ENCODE peak calls at places on chromosome 9, in ten cellular contexts. D is psoas muscle; J is transverse colon; S is AG04450; I is CD8-positive, alpha-beta T cell; E is endothelial cell of umbilical vein; W is foreskin keratinocyte; O is pancreas; Q is A549; F is caudate nucleus. X is an unnamed sample.

GRCh38 chr9:134136117-134136996 is 475 bp downstream of the WDR5 start:
- DNase-seq in D (no peak), J (peak; percentile 24), S (no peak), I (no peak), E (peak; percentile 24), W (no peak), O (no peak), Q (peak; percentile 18), F (no peak), X (no peak)

GRCh38 chr9:8784813-8785212 is 985.2 kb upstream of the DMAC1 start:
- DNase-seq in D (no peak), J (no peak), S (no peak), I (no peak), E (no peak), W (no peak), O (no peak), Q (no peak), F (no peak), X (no peak)

GRCh38 chr9:87381050-87381711 is 116.5 kb upstream of the DAPK1 start:
- DNase-seq in D (no peak), J (no peak), S (no peak), I (no peak), E (no peak), W (no peak), O (no peak), Q (no peak), F (no peak), X (no peak)

GRCh38 chr9:131747352-131747751 is 7.5 kb upstream of the RAPGEF1 start:
- DNase-seq in D (no peak), J (no peak), S (no peak), I (no peak), E (peak; percentile 72), W (no peak), O (no peak), Q (no peak), F (no peak), X (peak; percentile 57)

GRCh38 chr9:124661184-124661755 is 109.8 kb downstream of the NR6A1 start:
- DNase-seq in D (no peak), J (no peak), S (no peak), I (no peak), E (peak; percentile 17), W (no peak), O (no peak), Q (no peak), F (no peak), X (no peak)

GRCh38 chr9:90132866-90133265 is 509.8 kb downstream of the DIRAS2 start:
- DNase-seq in D (no peak), J (no peak), S (no peak), I (no peak), E (no peak), W (no peak), O (no peak), Q (no peak), F (no peak), X (no peak)

GRCh38 chr9:21095561-21095960 is 17.8 kb upstream of the IFNB1 start:
- DNase-seq in D (no peak), J (no peak), S (no peak), I (no peak), E (no peak), W (peak; percentile 9), O (no peak), Q (no peak), F (no peak), X (no peak)

GRCh38 chr9:26260238-26260637 is 582.0 kb upstream of the TUSC1 start:
- DNase-seq in D (no peak), J (no peak), S (no peak), I (no peak), E (peak; percentile 62), W (peak; percentile 39), O (no peak), Q (no peak), F (no peak), X (no peak)

GRCh38 chr9:28005779-28006178 is 432.5 kb upstream of the C9orf72 start:
- DNase-seq in D (no peak), J (no peak), S (no peak), I (no peak), E (no peak), W (no peak), O (no peak), Q (no peak), F (no peak), X (no peak)

GRCh38 chr9:87097238-87097637 is 149.9 kb upstream of the GAS1 start:
- DNase-seq in D (no peak), J (no peak), S (no peak), I (no peak), E (no peak), W (no peak), O (no peak), Q (no peak), F (no peak), X (no peak)

GRCh38 chr9:33676746-33677505 is 118.4 kb upstream of the PRSS3 start:
- DNase-seq in D (peak; percentile 30), J (peak; percentile 13), S (no peak), I (no peak), E (peak; percentile 24), W (no peak), O (peak; percentile 18), Q (peak; percentile 29), F (peak; percentile 61), X (peak; percentile 15)

GRCh38 chr9:109453210-109453842 is 44.8 kb downstream of the PTPN3 start:
- DNase-seq in D (no peak), J (no peak), S (peak; percentile 27), I (no peak), E (peak; percentile 54), W (peak; percentile 92), O (no peak), Q (peak; percentile 42), F (no peak), X (no peak)
- H3K27ac ChIP-seq in D (peak overlapping the region; percentile 73), J (no peak overlapping the region), S (peak overlapping the region; percentile 13), I (no peak overlapping the region), E (no peak overlapping the region), W (peak overlapping the region; percentile 58), O (no peak overlapping the region), Q (peak overlapping the region; percentile 81), F (peak overlapping the region; percentile 40), X (no peak overlapping the region)

DNA sequence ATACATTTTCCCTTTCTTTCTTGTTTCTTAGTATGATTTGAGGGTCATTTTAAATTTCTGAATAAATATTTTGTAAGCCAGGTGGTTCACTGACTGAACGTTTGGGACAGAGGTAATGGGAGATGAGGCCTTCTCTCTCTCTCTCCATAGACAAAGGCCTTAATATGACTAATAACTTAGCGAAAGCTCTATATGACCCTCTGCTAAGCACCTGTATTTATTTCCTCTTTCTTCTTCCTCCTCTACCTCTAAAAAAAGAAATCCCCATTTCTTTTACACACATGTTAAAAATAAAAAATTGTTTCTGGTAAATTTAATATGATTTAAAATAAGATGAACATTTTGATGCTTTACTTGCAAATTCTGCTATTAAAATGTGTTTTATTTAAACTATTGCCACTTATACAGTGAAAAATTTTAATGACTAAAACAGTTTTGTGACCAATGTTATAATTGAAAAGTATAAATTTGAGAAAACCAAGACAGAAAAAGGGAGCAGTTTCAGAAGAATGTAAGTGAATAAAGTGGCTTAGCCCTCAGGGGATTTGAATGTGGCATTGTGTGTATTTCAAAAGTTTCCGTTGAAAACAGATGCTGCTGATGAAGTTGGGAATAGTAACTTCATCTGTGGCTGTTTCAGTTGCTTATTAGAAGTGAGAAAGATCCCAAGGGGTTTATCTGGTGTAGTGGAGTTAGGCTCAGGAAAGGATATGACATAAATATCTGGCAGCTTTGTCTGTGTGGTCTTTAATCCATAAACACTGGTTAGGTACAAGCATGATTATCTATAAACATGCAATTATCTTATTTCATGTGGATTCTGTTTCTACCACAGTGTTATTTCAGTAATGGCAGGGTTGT is 128.6 kb upstream of the GRHPR start:
- DNase-seq in D (no peak), J (no peak), S (no peak), I (no peak), E (peak; percentile 43), W (no peak), O (no peak), Q (no peak), F (no peak), X (no peak)
- H3K27ac ChIP-seq in D (no peak overlapping the region), J (no peak overlapping the region), S (no peak overlapping the region), I (no peak overlapping the region), E (no peak overlapping the region), W (no peak overlapping the region), O (no peak overlapping the region), Q (peak overlapping the region; percentile 67), F (no peak overlapping the region), X (no peak overlapping the region)

DNA sequence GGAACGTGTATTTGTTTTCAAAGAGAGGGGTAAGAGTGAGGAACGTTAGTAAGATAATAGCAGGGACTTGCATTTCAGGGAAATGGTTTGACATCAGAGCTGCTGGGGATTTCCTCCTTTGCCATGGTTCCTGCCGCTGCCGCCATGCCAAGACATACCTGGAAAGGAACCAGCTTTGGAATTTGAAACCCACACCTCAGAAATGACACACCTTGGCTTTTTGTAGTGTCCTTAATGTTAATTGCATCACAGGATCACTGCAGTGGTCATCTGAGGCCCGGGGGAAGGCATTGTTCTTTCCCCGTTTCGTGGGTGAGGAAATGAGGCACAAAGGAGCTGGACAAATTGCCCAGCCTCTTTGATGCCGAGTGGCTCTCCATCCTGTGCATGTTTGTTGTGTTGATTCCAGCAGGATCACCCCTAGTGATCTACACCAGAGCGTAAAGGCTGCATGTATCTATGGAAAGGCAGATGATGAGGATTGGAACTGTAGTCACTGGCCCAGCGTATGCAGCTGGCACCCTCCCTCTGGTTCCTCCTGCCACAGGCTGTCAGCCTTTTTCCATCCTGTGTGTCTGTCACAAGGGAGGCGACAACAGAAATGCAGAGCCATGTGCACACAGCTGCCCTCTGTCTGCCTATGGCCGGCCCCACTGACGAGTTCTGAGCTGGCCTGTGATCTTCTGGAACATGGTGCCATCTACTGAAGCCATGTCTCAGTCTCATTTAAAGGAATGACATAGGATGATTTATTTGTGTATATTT is 37.8 kb downstream of the SLC46A2 start:
- DNase-seq in D (no peak), J (no peak), S (no peak), I (no peak), E (no peak), W (no peak), O (no peak), Q (no peak), F (peak; percentile 27), X (no peak)
- H3K27ac ChIP-seq in D (peak overlapping the region; percentile 48), J (no peak overlapping the region), S (no peak overlapping the region), I (no peak overlapping the region), E (no peak overlapping the region), W (no peak overlapping the region), O (no peak overlapping the region), Q (no peak overlapping the region), F (no peak overlapping the region), X (no peak overlapping the region)

GRCh38 chr9:98211260-98211659 is 18.8 kb upstream of the CORO2A start:
- DNase-seq in D (no peak), J (no peak), S (no peak), I (no peak), E (no peak), W (no peak), O (no peak), Q (no peak), F (no peak), X (no peak)

GRCh38 chr9:98207606-98208005 is 15.2 kb upstream of the CORO2A start:
- DNase-seq in D (no peak), J (no peak), S (no peak), I (no peak), E (no peak), W (no peak), O (no peak), Q (no peak), F (no peak), X (no peak)

GRCh38 chr9:98209530-98209929 is 17.1 kb upstream of the CORO2A start:
- DNase-seq in D (no peak), J (no peak), S (no peak), I (no peak), E (no peak), W (no peak), O (no peak), Q (no peak), F (no peak), X (no peak)

GRCh38 chr9:98208635-98209034 is 16.2 kb upstream of the CORO2A start:
- DNase-seq in D (no peak), J (no peak), S (no peak), I (no peak), E (no peak), W (no peak), O (no peak), Q (no peak), F (no peak), X (no peak)

GRCh38 chr9:98210435-98210834 is 18.0 kb upstream of the CORO2A start:
- DNase-seq in D (no peak), J (no peak), S (no peak), I (no peak), E (no peak), W (no peak), O (no peak), Q (no peak), F (no peak), X (no peak)
- H3K27ac ChIP-seq in D (no peak overlapping the region), J (no peak overlapping the region), S (no peak overlapping the region), I (no peak overlapping the region), E (no peak overlapping the region), W (no peak overlapping the region), O (no peak overlapping the region), Q (no peak overlapping the region), F (no peak overlapping the region), X (no peak overlapping the region)

X was measured in CD4-positive, alpha-beta memory T cell.